ENCODE peak calls at places on chromosomes 13 and 19, in seven cellular contexts. O is heart left ventricle, G is stomach, K is suprapubic skin, N is Peyer's patch, X is IMR-90, Z is ovary. S is an unnamed sample. For H3K36me3 and H3K4me1, the result is how much of the 10 kb centered on the place peaks cover.

GRCh38 chr13:37701306-37701705 is 102.7 kb upstream of the POSTN start:
- DNase-seq in O (no peak), G (no peak), K (no peak), N (no peak), X (peak), Z (no peak), S (no peak)

GRCh38 chr19:12721656-12722565 is 1.8 kb downstream of the TNPO2 start:
- DNase-seq in O (peak), G (peak), K (peak), N (peak), X (peak), Z (peak), S (peak)

GRCh38 chr19:46351241-46352041 is 4.6 kb downstream of the PPP5C start:
- DNase-seq in O (peak), G (peak), K (peak), N (no peak), X (peak), Z (no peak), S (peak)

GRCh38 chr19:17052439-17052838 is 22.8 kb downstream of the HAUS8 start:
- DNase-seq in O (no peak), G (peak), K (no peak), N (no peak), X (peak), Z (peak), S (peak)

GRCh38 chr19:32691952-32692726 is 518 bp downstream of the NUDT19 start:
- DNase-seq in O (peak), G (peak), K (no peak), N (peak), X (peak), Z (peak), S (peak)

GRCh38 chr19:29978139-29978538 is 36.1 kb downstream of the URI1 start:
- DNase-seq in O (no peak), G (no peak), K (no peak), N (no peak), X (no peak), Z (no peak), S (no peak)

GRCh38 chr13:50635504-50635903 is 208.0 kb downstream of the DLEU7 start:
- DNase-seq in O (peak), G (no peak), K (no peak), N (no peak), X (no peak), Z (no peak), S (peak)

GRCh38 chr19:11685676-11686650 is 52.8 kb downstream of the ZNF823 start:
- DNase-seq in O (no peak), G (no peak), K (no peak), N (no peak), X (no peak), Z (no peak), S (no peak)

GRCh38 chr13:21234537-21234936 is 58.1 kb downstream of the MRPL57 start:
- DNase-seq in O (no peak), G (no peak), K (no peak), N (no peak), X (no peak), Z (no peak), S (no peak)

GRCh38 chr19:35166100-35167063 is 11.8 kb downstream of the FXYD5 start:
- DNase-seq in O (no peak), G (no peak), K (peak), N (no peak), X (no peak), Z (no peak), S (no peak)

GRCh38 chr19:39223703-39224279 is 19.7 kb upstream of the SYCN start:
- DNase-seq in O (no peak), G (no peak), K (no peak), N (no peak), X (peak), Z (no peak), S (no peak)

DNA sequence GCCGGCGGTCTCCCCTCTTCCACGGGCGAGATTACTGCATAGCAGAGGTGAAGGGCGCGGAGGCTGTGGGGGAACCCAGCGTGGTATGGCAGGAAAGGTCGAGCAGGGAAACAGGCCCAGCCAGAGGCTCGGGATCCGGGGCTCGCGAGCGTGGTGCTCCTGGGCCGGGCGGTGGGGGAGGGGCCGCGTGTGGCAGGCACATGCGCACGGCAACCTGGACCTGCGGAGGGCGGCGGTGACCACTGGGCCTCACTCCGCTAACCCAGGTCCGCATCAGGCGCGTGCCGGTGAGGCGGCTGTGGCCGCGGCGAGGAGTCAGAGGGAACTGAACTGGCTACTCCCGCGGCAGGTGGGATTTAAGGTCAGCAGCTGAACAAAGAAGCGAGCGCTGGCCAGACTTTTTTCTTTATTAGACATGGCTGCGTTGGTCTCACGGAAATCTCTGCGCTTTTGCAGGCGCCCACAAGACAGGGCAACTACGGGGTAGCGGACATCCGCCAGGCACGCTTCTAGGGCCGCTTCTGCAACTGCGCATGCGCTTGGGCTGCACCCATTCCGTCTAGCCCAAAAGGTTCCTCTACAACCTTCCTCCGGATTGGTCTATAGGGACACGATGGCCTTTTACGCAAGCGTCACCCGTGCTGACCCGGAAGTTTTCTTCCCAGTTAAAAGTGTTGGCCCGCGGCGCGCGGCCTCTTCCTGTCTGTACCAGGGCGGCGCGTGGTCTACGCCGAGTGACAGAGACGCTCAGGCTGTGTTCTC is at the start of gene RPS5:
- DNase-seq in O (peak), G (peak), K (peak), N (peak), X (peak), Z (peak), S (peak)
- TF ChIP-seq POLR2A in O (no peak), G (no peak), K (peak), N (peak), X (peak), Z (peak), S (peak)

GRCh38 chr19:40804783-40805242 is 5.8 kb downstream of the EGLN2 start:
- DNase-seq in O (no peak), G (peak), K (no peak), N (no peak), X (no peak), Z (no peak), S (no peak)

GRCh38 chr19:40802300-40803169 is 3.5 kb downstream of the EGLN2 start:
- DNase-seq in O (peak), G (peak), K (peak), N (peak), X (no peak), Z (peak), S (peak)

GRCh38 chr19:40803170-40803856 is 4.3 kb downstream of the EGLN2 start:
- DNase-seq in O (no peak), G (no peak), K (no peak), N (no peak), X (no peak), Z (no peak), S (no peak)

GRCh38 chr19:40805258-40805868 is 6.4 kb downstream of the EGLN2 start:
- DNase-seq in O (no peak), G (peak), K (no peak), N (no peak), X (no peak), Z (no peak), S (peak)

DNA sequence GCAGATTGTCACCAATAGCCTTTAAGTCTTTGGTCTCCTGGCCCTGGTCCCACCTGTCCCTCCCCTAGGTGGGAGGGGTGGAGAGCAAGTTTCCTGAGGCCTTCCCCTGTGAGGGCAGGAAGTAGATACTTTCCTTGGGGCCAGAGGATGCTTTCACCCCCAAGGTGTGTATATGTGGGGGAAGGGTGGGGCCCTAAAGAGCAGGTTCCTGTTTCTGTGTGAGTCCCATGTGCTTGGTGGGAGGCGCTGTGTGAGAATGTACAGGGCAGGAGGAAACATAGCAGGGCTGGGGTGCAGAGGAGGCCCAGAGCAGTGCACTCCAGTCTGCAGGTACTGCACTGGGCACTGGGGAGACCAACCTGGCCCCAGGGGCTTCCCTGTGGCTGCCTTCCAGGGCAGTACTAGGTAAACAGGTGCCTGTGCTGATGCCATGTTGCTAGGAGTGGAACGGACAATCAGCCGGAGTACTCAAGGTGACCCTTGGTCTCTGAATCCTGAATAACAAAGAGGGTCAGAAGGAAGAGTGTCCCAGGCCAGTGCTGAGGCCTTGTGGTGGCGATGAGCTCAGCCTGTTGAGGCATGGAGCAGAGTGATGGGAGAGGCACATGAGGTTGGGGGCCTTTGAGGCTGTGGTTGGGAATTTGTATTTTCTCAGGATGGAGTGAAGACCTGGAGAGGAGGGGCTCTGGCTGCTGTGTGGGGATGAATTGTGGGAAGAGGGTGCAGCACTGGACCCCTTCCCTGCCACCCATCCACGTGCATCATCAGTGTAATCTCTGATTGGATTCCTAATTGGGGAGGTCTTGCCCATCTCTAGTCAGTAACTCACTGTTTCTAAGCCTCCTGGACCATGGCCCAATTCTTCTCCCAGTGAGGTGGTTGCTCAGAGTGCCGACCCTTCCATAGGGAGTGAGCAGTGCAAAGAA is 5.1 kb downstream of the EGLN2 start:
- DNase-seq in O (peak), G (peak), K (no peak), N (peak), X (no peak), Z (no peak), S (peak)
- H3K36me3 ChIP-seq in O (half or more), G (under half), K (under half), N (under half), X (half or more), Z (under half), S (under half)

GRCh38 chr13:33283195-33283910 is 2.2 kb downstream of the STARD13 start:
- DNase-seq in O (no peak), G (no peak), K (no peak), N (no peak), X (no peak), Z (no peak), S (no peak)
- H3K4me1 ChIP-seq in O (half or more), G (half or more), K (half or more), N (under half), X (under half), Z (under half), S (half or more)

DNA sequence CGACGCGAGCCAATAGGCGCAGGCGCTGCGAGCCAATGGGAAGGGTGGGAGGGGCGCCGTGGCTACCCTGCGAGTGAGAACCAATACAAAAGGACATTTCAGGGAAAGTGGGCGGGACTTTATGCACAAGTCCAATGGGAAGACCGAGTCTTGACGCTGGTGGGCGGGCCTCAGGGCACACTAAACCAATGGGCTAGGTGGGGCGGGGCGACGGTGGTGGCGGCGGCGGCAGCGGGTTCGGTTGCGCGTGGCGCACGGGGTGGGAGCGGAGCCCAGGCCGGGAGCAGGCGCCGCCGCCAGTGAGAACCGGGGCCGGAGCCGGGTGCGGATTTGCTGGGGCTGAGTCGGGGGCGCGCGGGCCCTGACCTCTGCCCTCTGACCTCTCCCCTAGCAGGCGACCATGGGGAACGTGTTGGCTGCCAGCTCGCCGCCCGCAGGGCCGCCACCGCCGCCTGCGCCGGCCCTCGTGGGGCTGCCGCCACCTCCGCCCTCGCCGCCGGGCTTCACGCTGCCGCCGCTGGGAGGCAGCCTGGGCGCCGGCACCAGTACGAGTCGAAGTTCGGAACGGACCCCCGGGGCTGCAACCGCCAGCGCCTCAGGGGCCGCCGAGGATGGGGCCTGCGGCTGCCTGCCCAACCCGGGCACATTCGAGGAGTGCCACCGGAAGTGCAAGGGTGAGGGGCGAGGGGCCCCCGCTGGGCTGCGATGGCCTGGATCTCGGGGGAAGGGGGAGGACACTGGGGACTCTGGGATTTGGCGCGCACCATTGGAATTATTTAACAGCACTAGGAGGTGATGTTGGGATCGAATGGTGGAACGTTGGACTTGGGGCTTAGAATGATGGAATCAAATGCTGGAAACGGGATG is at the start of gene TOMM40:
- DNase-seq in O (no peak), G (peak), K (no peak), N (peak), X (peak), Z (peak), S (peak)
- TF ChIP-seq POLR2A in O (no peak), G (no peak), K (no peak), N (peak), X (peak), Z (peak), S (peak)

GRCh38 chr13:110696776-110697175 is 9.1 kb downstream of the CARS2 start:
- DNase-seq in O (no peak), G (no peak), K (no peak), N (no peak), X (no peak), Z (no peak), S (no peak)

GRCh38 chr13:110698689-110699088 is 7.2 kb downstream of the CARS2 start:
- DNase-seq in O (no peak), G (no peak), K (no peak), N (no peak), X (no peak), Z (no peak), S (no peak)

GRCh38 chr13:110699148-110700145 is 6.5 kb downstream of the CARS2 start:
- DNase-seq in O (no peak), G (no peak), K (no peak), N (no peak), X (no peak), Z (no peak), S (no peak)

GRCh38 chr13:110700186-110700585 is 5.7 kb downstream of the CARS2 start:
- DNase-seq in O (no peak), G (no peak), K (no peak), N (no peak), X (no peak), Z (no peak), S (no peak)

DNA sequence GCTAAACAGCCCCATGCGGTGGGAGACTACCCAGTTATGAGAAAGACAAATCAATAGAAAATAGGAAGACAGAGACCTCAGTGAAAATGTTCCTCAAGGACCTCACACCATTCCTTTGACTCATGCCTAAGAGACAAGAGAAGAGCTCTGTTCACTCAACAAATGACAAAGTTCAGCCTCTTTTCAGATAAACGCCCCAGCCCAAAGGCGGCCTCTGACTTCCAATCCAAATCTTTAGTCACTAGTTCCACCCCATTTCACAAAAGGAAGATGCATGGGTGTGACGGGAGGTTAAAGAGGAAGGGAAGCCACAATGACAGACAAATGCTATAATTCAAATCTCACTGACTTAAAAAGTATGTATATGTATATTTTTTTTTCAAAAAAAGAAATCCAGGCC is 8.1 kb downstream of the CARS2 start:
- DNase-seq in O (no peak), G (no peak), K (no peak), N (no peak), X (no peak), Z (no peak), S (no peak)
- H3K36me3 ChIP-seq in O (half or more), G (half or more), K (half or more), N (half or more), X (under half), Z (under half), S (under half)

DNA sequence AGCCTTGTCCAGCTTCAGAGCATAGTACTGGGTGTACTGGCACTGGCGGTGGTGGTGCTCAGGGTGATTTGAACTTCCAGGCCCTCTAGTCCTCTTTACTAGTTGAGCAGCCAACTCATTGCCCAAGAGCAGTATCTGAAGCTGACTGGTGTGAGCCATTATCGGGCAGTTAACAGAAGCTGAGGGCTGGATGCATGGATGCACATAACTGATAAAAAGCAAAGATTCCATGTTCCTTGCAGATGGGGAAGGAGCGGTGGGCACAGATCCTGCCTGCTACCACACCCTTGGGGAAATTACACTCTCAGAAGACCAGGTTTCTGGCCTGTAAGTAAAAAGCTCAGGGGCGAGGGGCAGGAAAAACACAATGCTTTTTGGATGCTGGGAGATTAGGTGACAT is 499.4 kb upstream of the ARGLU1 start:
- DNase-seq in O (no peak), G (no peak), K (no peak), N (no peak), X (no peak), Z (no peak), S (no peak)
- H3K4me1 ChIP-seq in O (under half), G (under half), K (under half), N (under half), X (under half), Z (under half), S (under half)

DNA sequence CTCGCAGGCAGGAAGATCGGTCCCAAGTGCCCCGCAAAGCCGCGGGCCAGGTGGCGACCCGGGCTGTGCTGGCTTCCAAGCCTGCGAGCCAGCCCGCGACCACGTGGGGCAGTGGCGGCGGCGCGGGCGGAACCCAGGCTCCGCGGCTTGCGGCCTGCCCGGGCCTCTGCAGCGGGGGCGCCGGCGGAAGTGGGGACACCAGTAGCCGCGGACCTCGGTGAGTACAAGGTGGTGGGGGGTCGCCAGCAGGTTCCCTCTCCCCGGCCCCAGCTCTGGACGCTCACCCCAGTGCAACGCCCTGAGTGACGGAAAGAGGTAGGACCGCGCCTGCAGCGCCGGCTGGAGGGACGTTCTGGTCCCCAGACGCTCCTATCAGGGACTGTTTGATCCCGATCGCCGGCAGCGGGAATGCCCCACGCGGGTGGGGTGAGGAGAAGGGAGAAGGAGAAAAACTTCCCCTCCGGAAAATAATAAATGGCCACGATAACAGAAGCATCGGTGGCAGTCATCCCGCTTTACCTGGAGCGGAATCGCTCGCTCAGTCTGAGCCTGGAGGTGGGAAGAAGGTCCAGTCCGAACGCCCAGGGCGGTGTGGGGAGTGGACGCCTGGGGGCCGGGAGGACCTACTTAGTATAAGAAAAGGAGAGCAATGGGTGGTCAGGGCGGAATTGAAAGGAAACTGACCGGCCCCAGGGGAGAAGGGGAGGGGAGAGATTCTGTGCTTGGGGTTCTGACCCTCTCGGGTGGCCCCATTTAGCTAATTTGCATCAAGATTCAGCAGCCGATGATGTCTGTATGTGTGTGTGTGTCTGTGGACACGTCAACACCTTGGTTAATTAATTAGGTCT is at the start of gene GEMIN7:
- DNase-seq in O (peak), G (peak), K (peak), N (peak), X (peak), Z (peak), S (peak)
- TF ChIP-seq POLR2A in O (no peak), G (no peak), K (peak), N (no peak), X (no peak), Z (peak), S (peak)

S was measured in transverse colon.